ENCODE peak calls at places on chromosomes 11 and 22, in seven cellular contexts. G, A, S, Q, V, L and Y are unnamed samples.
A peak's percentile ranks its signal among the peaks of the same experiment; 100 is the strongest.

GRCh38 chr22:36246718-36247117 is 6.2 kb upstream of the APOL1 start:
- DNase-seq in G (no peak), A (no peak), S (no peak), Q (no peak), V (no peak), L (no peak), Y (no peak)

GRCh38 chr22:28116261-28116673 is 197.2 kb upstream of the PITPNB start:
- DNase-seq in G (no peak), A (no peak), S (no peak), Q (peak; percentile 83), V (no peak), L (no peak), Y (no peak)

GRCh38 chr11:92886243-92886905 is 83.1 kb upstream of the MTNR1B start:
- DNase-seq in G (peak; percentile 38), A (peak; percentile 19), S (peak; percentile 54), Q (no peak), V (peak; percentile 61), L (peak; percentile 61), Y (peak; percentile 46)

GRCh38 chr11:92750794-92751193 is 218.7 kb upstream of the MTNR1B start:
- DNase-seq in G (no peak), A (no peak), S (no peak), Q (no peak), V (no peak), L (no peak), Y (no peak)

GRCh38 chr11:15967166-15967565 is 389.2 kb downstream of the SOX6 start:
- DNase-seq in G (no peak), A (no peak), S (no peak), Q (no peak), V (no peak), L (peak; percentile 47), Y (no peak)

GRCh38 chr22:40491990-40492631 is 121.7 kb downstream of the SGSM3 start:
- DNase-seq in G (peak; percentile 40), A (peak; percentile 34), S (no peak), Q (no peak), V (no peak), L (no peak), Y (no peak)

GRCh38 chr11:22703040-22703439 is 36.6 kb downstream of the GAS2 start:
- DNase-seq in G (no peak), A (no peak), S (peak; percentile 88), Q (no peak), V (no peak), L (peak; percentile 18), Y (peak; percentile 28)

GRCh38 chr22:39545310-39546063 is 12.9 kb upstream of the RPS19BP1 start:
- DNase-seq in G (no peak), A (no peak), S (no peak), Q (no peak), V (no peak), L (peak; percentile 66), Y (no peak)

GRCh38 chr11:128772814-128773213 is 78.9 kb downstream of the FLI1 start:
- DNase-seq in G (no peak), A (no peak), S (no peak), Q (no peak), V (peak; percentile 46), L (no peak), Y (no peak)

GRCh38 chr11:128496684-128497056 is 90.7 kb downstream of the ETS1 start:
- DNase-seq in G (no peak), A (no peak), S (no peak), Q (no peak), V (no peak), L (no peak), Y (no peak)

GRCh38 chr11:86718999-86719398 is 46.6 kb upstream of the ME3 start:
- DNase-seq in G (no peak), A (no peak), S (no peak), Q (no peak), V (no peak), L (no peak), Y (no peak)

GRCh38 chr22:39917091-39917703 is 16.3 kb downstream of the GRAP2 start:
- DNase-seq in G (no peak), A (no peak), S (no peak), Q (no peak), V (no peak), L (no peak), Y (no peak)

GRCh38 chr11:37999171-37999570 is 1401.1 kb upstream of the RAG2 start:
- DNase-seq in G (no peak), A (no peak), S (no peak), Q (no peak), V (no peak), L (no peak), Y (no peak)

GRCh38 chr11:118005224-118006152 is 19.3 kb downstream of the IL10RA start:
- DNase-seq in G (no peak), A (no peak), S (no peak), Q (no peak), V (no peak), L (peak; percentile 79), Y (no peak)

GRCh38 chr22:39724390-39724789 is 153.8 kb downstream of the CACNA1I start:
- DNase-seq in G (peak; percentile 6), A (no peak), S (no peak), Q (no peak), V (no peak), L (peak; percentile 59), Y (peak; percentile 32)

GRCh38 chr11:59582006-59582405 is 33.6 kb downstream of the OSBP start:
- DNase-seq in G (no peak), A (no peak), S (no peak), Q (no peak), V (no peak), L (no peak), Y (no peak)

GRCh38 chr11:96015911-96016565 is 92.1 kb upstream of the MTMR2 start:
- DNase-seq in G (no peak), A (no peak), S (peak; percentile 98), Q (no peak), V (no peak), L (no peak), Y (no peak)

GRCh38 chr11:58259983-58260382 is 8.1 kb downstream of the OR10W1 start:
- DNase-seq in G (no peak), A (no peak), S (no peak), Q (no peak), V (no peak), L (no peak), Y (no peak)

GRCh38 chr11:77473001-77473800 is 693 bp downstream of the PAK1 start:
- DNase-seq in G (peak; percentile 49), A (peak; percentile 48), S (no peak), Q (peak; percentile 72), V (peak; percentile 12), L (peak; percentile 9), Y (no peak)

GRCh38 chr11:12460441-12460840 is 83.1 kb downstream of the PARVA start:
- DNase-seq in G (no peak), A (no peak), S (peak; percentile 14), Q (no peak), V (no peak), L (no peak), Y (no peak)

GRCh38 chr22:49014227-49015201 is 813.2 kb downstream of the BRD1 start:
- DNase-seq in G (no peak), A (no peak), S (no peak), Q (peak; percentile 56), V (no peak), L (no peak), Y (no peak)

GRCh38 chr11:111301004-111301839 is 2.9 kb downstream of the POU2AF3 start:
- DNase-seq in G (no peak), A (no peak), S (no peak), Q (no peak), V (no peak), L (no peak), Y (no peak)

GRCh38 chr22:38126928-38127668 is 16.6 kb upstream of the BAIAP2L2 start:
- DNase-seq in G (no peak), A (no peak), S (no peak), Q (no peak), V (no peak), L (peak; percentile 90), Y (no peak)

DNA sequence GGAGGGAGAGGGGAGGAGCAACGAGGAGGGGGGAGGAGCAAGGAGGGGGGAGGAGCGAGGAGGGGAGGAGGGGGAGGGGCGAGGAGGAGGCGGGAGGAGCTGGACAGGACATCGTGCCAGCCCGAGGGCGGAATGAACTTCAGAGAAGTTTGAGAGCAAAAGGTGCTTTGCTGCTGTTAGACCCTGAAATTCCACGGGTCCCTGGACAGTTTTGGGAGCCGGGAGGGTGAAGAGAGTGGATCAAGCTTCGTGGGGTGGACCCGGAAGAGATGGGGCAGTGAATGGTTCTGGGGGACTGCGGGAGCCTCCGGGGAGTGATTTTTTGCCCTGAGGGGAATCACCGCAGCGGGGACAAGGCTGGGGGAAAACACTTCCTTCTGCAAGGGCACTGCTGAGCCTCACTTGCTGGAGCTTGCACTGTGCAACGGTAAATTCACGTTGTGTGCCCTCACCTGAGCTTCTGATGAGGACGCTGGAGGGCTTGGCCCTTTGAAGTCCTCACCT is 10.7 kb upstream of the NLRP6 start:
- DNase-seq in G (no peak), A (no peak), S (no peak), Q (peak; percentile 84), V (peak; percentile 53), L (peak; percentile 75), Y (no peak)
- TF ChIP-seq POLR2A in G (peak; percentile 81), A (peak; percentile 37), S (no peak), Q (no peak), V (no peak), L (no peak), Y (no peak)

DNA sequence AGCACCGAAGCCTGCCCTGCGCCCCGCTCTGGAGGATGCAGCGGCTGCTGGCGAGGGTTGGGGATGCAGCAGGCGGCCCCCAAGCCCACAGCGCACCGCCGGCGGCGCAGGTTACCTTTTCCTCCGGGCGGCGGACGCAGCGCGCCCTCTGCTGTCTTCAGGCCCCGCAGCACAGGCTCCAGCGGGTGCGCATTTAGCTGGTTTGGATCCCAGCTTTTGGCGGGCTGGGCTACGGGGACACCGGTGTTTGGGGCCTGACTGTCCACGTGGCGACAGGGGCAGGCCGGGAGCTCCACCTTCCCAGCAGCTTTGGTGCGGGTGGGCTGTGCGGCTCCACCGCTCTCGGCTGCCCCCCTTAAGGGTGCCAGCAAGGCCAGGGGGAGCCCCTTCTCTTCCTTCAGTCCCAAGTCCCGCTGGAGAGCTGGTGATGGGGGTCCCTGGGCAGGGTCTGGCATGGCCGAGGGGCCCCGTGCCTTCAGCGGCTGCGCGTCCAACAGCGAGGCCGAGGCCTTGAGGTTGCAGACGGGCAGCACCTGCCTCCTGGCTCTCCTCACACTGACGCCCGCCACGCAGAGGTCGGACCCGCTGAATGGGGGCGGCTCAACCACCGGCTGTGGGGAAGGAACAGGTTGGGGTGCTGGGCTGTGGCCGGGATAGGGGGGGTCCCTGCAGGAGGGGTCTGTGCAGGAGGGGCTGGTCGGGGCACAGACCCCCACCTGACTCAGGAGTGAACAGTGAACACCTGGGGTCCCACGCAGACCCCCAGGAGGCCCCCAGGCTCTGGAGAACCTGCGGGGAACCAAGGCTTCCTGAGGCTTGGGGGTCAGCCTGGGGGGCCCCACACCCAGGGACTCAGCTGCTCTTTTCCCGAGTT is 18.0 kb upstream of the IL17REL start:
- DNase-seq in G (peak; percentile 98), A (peak; percentile 99), S (peak; percentile 44), Q (peak; percentile 84), V (peak; percentile 44), L (peak; percentile 84), Y (peak; percentile 75)
- TF ChIP-seq POLR2A in G (no peak), A (no peak), S (no peak), Q (no peak), V (no peak), L (no peak), Y (no peak)

GRCh38 chr11:287821-288327 is 1.1 kb upstream of the PGGHG start:
- DNase-seq in G (peak; percentile 39), A (peak; percentile 17), S (no peak), Q (peak; percentile 64), V (no peak), L (peak; percentile 59), Y (no peak)
- TF ChIP-seq POLR2A in G (no peak), A (no peak), S (no peak), Q (no peak), V (no peak), L (no peak), Y (no peak)

GRCh38 chr11:65134952-65135632 is 773 bp upstream of the SYVN1 start:
- DNase-seq in G (peak; percentile 82), A (peak; percentile 91), S (peak; percentile 97), Q (peak; percentile 98), V (peak; percentile 89), L (peak; percentile 96), Y (peak; percentile 95)
- TF ChIP-seq POLR2A in G (peak; percentile 58), A (no peak), S (peak; percentile 93), Q (peak; percentile 45), V (no peak), L (peak; percentile 15), Y (peak; percentile 83)